ENCODE peak calls at places on chromosomes 11 and 22, in four cellular contexts. One of them, this sample, is unnamed.

GRCh38 chr22:20552450-20552894 is 45.1 kb downstream of the MED15 start:
- DNase-seq in naive B cell: no peak
- DNase-seq in activated CD4-positive, alpha-beta T cell treated with anti-CD3 and anti-CD28 coated beads, Interleukin-2, amount 50 U/mL, for 24 hours: no peak
- DNase-seq in RWPE1: no peak
- DNase-seq in this sample: no peak

GRCh38 chr11:108125126-108125525 is 3.8 kb downstream of the ACAT1 start:
- DNase-seq in naive B cell: no peak
- DNase-seq in activated CD4-positive, alpha-beta T cell treated with anti-CD3 and anti-CD28 coated beads, Interleukin-2, amount 50 U/mL, for 24 hours: no peak
- DNase-seq in RWPE1: no peak
- DNase-seq in this sample: no peak

GRCh38 chr11:10307411-10308207 is 2.7 kb downstream of the ADM start:
- DNase-seq in naive B cell: peak
- DNase-seq in activated CD4-positive, alpha-beta T cell treated with anti-CD3 and anti-CD28 coated beads, Interleukin-2, amount 50 U/mL, for 24 hours: peak
- DNase-seq in RWPE1: peak
- DNase-seq in this sample: peak

GRCh38 chr11:45647786-45648185 is 17.6 kb downstream of the CHST1 start:
- DNase-seq in naive B cell: no peak
- DNase-seq in activated CD4-positive, alpha-beta T cell treated with anti-CD3 and anti-CD28 coated beads, Interleukin-2, amount 50 U/mL, for 24 hours: no peak
- DNase-seq in RWPE1: no peak
- DNase-seq in this sample: no peak

GRCh38 chr11:128324531-128325141 is 262.7 kb downstream of the ETS1 start:
- DNase-seq in naive B cell: no peak
- DNase-seq in activated CD4-positive, alpha-beta T cell treated with anti-CD3 and anti-CD28 coated beads, Interleukin-2, amount 50 U/mL, for 24 hours: peak
- DNase-seq in RWPE1: no peak
- DNase-seq in this sample: no peak

GRCh38 chr11:44565746-44566558 is 489 bp downstream of the CD82 start:
- DNase-seq in naive B cell: no peak
- DNase-seq in activated CD4-positive, alpha-beta T cell treated with anti-CD3 and anti-CD28 coated beads, Interleukin-2, amount 50 U/mL, for 24 hours: no peak
- DNase-seq in RWPE1: peak
- DNase-seq in this sample: no peak

GRCh38 chr11:64340671-64341335 is 799 bp downstream of the CCDC88B start:
- DNase-seq in naive B cell: peak
- DNase-seq in activated CD4-positive, alpha-beta T cell treated with anti-CD3 and anti-CD28 coated beads, Interleukin-2, amount 50 U/mL, for 24 hours: peak
- DNase-seq in RWPE1: no peak
- DNase-seq in this sample: no peak

GRCh38 chr11:74634537-74634936 is 42.2 kb downstream of the POLD3 start:
- DNase-seq in naive B cell: no peak
- DNase-seq in activated CD4-positive, alpha-beta T cell treated with anti-CD3 and anti-CD28 coated beads, Interleukin-2, amount 50 U/mL, for 24 hours: no peak
- DNase-seq in RWPE1: peak
- DNase-seq in this sample: no peak

GRCh38 chr22:18000441-18001039 is 23.8 kb downstream of the MICAL3 start:
- DNase-seq in naive B cell: peak
- DNase-seq in activated CD4-positive, alpha-beta T cell treated with anti-CD3 and anti-CD28 coated beads, Interleukin-2, amount 50 U/mL, for 24 hours: no peak
- DNase-seq in RWPE1: no peak
- DNase-seq in this sample: no peak

This sample was measured in AG04450.